ENCODE peak calls at places on chromosome 2, in four cellular contexts. U, I, Q and H are unnamed samples.

GRCh38 chr2:20173496-20174402 is 51.2 kb downstream of the SDC1 start:
- DNase-seq in Q (no peak), U (no peak), I (no peak), H (no peak)

GRCh38 chr2:142980246-142981068 is 103.0 kb downstream of the KYNU start:
- DNase-seq in U (peak; percentile 68), I (peak; percentile 66), Q (peak; percentile 69), H (peak; percentile 84)

GRCh38 chr2:231094671-231095346 is 30.0 kb downstream of the HTR2B start:
- DNase-seq in Q (no peak), U (no peak), I (no peak), H (no peak)

GRCh38 chr2:199895406-199895805 is 15.7 kb upstream of the C2orf69 start:
- DNase-seq in Q (no peak), U (no peak), I (no peak), H (no peak)

GRCh38 chr2:101942846-101943245 is 48.9 kb upstream of the IL1R2 start:
- DNase-seq in U (no peak), I (no peak), Q (no peak), H (no peak)

GRCh38 chr2:217800433-217801114 is 202.2 kb downstream of the TNS1 start:
- DNase-seq in Q (no peak), U (no peak), I (no peak), H (no peak)

GRCh38 chr2:66699481-66700180 is 264.7 kb downstream of the MEIS1 start:
- DNase-seq in I (no peak), U (no peak), Q (no peak), H (no peak)

GRCh38 chr2:157476915-157477709 is 33.2 kb upstream of the CYTIP start:
- DNase-seq in I (peak; percentile 55), Q (peak; percentile 54), U (peak; percentile 76), H (peak; percentile 4)

GRCh38 chr2:200442471-200442870 is 67.4 kb downstream of the KCTD18 start:
- DNase-seq in Q (peak; percentile 76), U (peak; percentile 51), I (peak; percentile 32), H (peak; percentile 84)

GRCh38 chr2:234770081-234770506 is 181.7 kb upstream of the SH3BP4 start:
- DNase-seq in I (no peak), Q (peak; percentile 70), U (no peak), H (peak; percentile 32)

GRCh38 chr2:63654959-63655358 is 66.2 kb downstream of the MDH1 start:
- DNase-seq in Q (peak; percentile 52), U (peak; percentile 63), I (peak; percentile 43), H (peak; percentile 35)

GRCh38 chr2:16080516-16080915 is 140.2 kb downstream of the MYCN start:
- DNase-seq in I (no peak), Q (no peak), U (no peak), H (no peak)

GRCh38 chr2:3780477-3781402 is 77.4 kb downstream of the DCDC2C start:
- DNase-seq in U (peak; percentile 45), Q (peak; percentile 28), I (peak; percentile 21), H (peak; percentile 92)
- TF ChIP-seq CTCF in U (peak; percentile 50), Q (peak; percentile 69), I (peak; percentile 54), H (peak; percentile 97)

DNA sequence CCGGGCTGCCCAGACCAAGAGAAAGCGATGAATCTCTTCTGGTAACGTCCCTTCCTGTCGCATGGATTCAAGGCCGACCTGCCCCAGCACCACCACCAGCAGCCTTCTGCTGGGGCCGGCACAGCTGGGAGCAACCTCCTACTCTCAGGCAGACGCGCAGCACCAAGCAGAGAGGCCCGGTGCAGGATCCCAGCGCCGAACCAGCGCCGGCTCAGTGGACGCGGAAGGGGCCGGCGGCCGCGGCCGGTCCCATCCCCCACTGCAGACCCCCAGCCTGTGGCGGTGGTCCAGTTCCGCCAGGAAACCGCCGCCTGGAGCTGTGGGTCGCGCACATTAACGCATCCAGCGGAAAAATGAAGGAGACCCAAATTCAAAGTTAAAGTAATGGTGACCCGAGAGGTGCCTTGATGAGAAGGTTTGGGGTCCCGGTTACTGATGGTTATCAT is 525 bp upstream of the MAL start:
- DNase-seq in Q (no peak), I (no peak), U (no peak), H (no peak)
- H3K4me3 ChIP-seq in Q (no peak overlapping the region), I (no peak overlapping the region), U (no peak overlapping the region), H (no peak overlapping the region)

GRCh38 chr2:205054789-205055188 is 509.5 kb downstream of the PARD3B start:
- DNase-seq in I (no peak), U (no peak), Q (no peak), H (no peak)

GRCh38 chr2:205052781-205053180 is 507.5 kb downstream of the PARD3B start:
- DNase-seq in I (no peak), Q (no peak), U (no peak), H (no peak)

GRCh38 chr2:205047273-205047839 is 502.1 kb downstream of the PARD3B start:
- DNase-seq in U (no peak), I (no peak), Q (no peak), H (no peak)

GRCh38 chr2:205053827-205054410 is 508.6 kb downstream of the PARD3B start:
- DNase-seq in U (peak; percentile 5), I (no peak), Q (no peak), H (peak; percentile 44)

GRCh38 chr2:205051417-205051816 is 506.1 kb downstream of the PARD3B start:
- DNase-seq in U (peak; percentile 17), I (no peak), Q (no peak), H (peak; percentile 26)
- TF ChIP-seq CTCF in U (peak; percentile 18), I (no peak), Q (peak; percentile 49), H (peak; percentile 44)

DNA sequence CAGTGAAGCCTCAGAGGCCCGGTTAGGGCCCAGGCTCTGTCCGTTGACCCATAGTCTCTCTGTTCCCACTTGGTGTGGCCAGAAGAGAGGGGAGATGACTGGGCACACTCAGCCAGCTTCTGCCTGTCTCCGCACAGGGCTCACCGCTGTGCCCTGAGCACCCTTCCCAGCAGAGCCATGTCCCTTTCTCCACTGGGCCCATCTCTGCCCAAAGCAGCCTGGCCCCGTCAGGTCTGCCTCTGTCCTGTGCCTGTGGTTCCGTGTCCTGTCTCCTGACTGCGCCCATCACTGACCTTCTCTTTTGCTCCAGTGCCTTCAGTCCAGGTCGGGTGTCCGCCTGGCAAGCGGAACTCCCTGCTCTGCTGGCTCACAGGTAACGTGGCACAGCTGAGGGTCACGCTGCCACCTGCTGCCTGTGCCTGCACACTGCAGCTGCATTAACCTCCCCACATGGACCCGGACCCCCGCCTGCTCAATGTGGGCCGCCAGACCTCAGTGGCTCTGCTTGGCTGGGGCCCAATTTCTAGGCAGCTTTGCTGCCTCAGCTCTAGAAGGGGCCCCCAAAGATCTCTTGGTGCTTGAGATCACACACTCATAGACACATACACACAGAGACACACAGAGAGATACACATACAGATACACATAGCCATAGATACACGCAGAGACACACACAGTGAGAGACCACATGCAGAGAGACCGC is 15.2 kb upstream of the CNNM3 start:
- DNase-seq in I (peak; percentile 72), U (peak; percentile 52), Q (peak; percentile 50), H (peak; percentile 70)
- H3K4me3 ChIP-seq in I (no peak overlapping the region), U (no peak overlapping the region), Q (no peak overlapping the region), H (no peak overlapping the region)